ENCODE peak calls at places on chromosomes 16 and 17, in five cellular contexts. One of them, this sample, is unnamed.

GRCh38 chr17:8439681-8440080 is 4.0 kb downstream of the NDEL1 start:
- DNase-seq in T-helper 2 cell: no peak
- DNase-seq in stimulated activated CD4-positive, alpha-beta T cell treated with anti-CD3 and anti-CD28 coated beads, Interleukin-4, amount 100 ng/mL, for 24 hours: no peak
- DNase-seq in NCI-H1436: no peak
- DNase-seq in small intestine: no peak
- DNase-seq in this sample: no peak

GRCh38 chr16:66476328-66477027 is 49.4 kb downstream of the BEAN1 start:
- DNase-seq in T-helper 2 cell: peak
- DNase-seq in stimulated activated CD4-positive, alpha-beta T cell treated with anti-CD3 and anti-CD28 coated beads, Interleukin-4, amount 100 ng/mL, for 24 hours: peak
- DNase-seq in NCI-H1436: no peak
- DNase-seq in small intestine: peak
- DNase-seq in this sample: peak

GRCh38 chr17:18854956-18855355 is 3.0 kb upstream of the PRPSAP2 start:
- DNase-seq in T-helper 2 cell: no peak
- DNase-seq in stimulated activated CD4-positive, alpha-beta T cell treated with anti-CD3 and anti-CD28 coated beads, Interleukin-4, amount 100 ng/mL, for 24 hours: no peak
- DNase-seq in NCI-H1436: no peak
- DNase-seq in small intestine: no peak
- DNase-seq in this sample: no peak

GRCh38 chr17:73958453-73958852 is 245.0 kb upstream of the RPL38 start:
- DNase-seq in T-helper 2 cell: no peak
- DNase-seq in stimulated activated CD4-positive, alpha-beta T cell treated with anti-CD3 and anti-CD28 coated beads, Interleukin-4, amount 100 ng/mL, for 24 hours: no peak
- DNase-seq in NCI-H1436: no peak
- DNase-seq in small intestine: no peak
- DNase-seq in this sample: no peak

GRCh38 chr16:35561346-35561745 is 2101.9 kb downstream of the TP53TG3F start:
- DNase-seq in T-helper 2 cell: no peak
- DNase-seq in stimulated activated CD4-positive, alpha-beta T cell treated with anti-CD3 and anti-CD28 coated beads, Interleukin-4, amount 100 ng/mL, for 24 hours: no peak
- DNase-seq in NCI-H1436: no peak
- DNase-seq in small intestine: no peak
- DNase-seq in this sample: no peak

GRCh38 chr17:77778636-77779524 is 179.6 kb upstream of the TNRC6C start:
- DNase-seq in T-helper 2 cell: no peak
- DNase-seq in stimulated activated CD4-positive, alpha-beta T cell treated with anti-CD3 and anti-CD28 coated beads, Interleukin-4, amount 100 ng/mL, for 24 hours: no peak
- DNase-seq in NCI-H1436: peak
- DNase-seq in small intestine: no peak
- DNase-seq in this sample: no peak

GRCh38 chr17:10518271-10519037 is at the start of gene MYH1:
- DNase-seq in T-helper 2 cell: no peak
- DNase-seq in stimulated activated CD4-positive, alpha-beta T cell treated with anti-CD3 and anti-CD28 coated beads, Interleukin-4, amount 100 ng/mL, for 24 hours: no peak
- DNase-seq in NCI-H1436: no peak
- DNase-seq in small intestine: peak
- DNase-seq in this sample: no peak

GRCh38 chr16:78122774-78123315 is 23.4 kb downstream of the WWOX start:
- DNase-seq in T-helper 2 cell: no peak
- DNase-seq in stimulated activated CD4-positive, alpha-beta T cell treated with anti-CD3 and anti-CD28 coated beads, Interleukin-4, amount 100 ng/mL, for 24 hours: no peak
- DNase-seq in NCI-H1436: peak
- DNase-seq in small intestine: peak
- DNase-seq in this sample: no peak

GRCh38 chr16:87369117-87369775 is 14.3 kb downstream of the FBXO31 start:
- DNase-seq in T-helper 2 cell: no peak
- DNase-seq in stimulated activated CD4-positive, alpha-beta T cell treated with anti-CD3 and anti-CD28 coated beads, Interleukin-4, amount 100 ng/mL, for 24 hours: no peak
- DNase-seq in NCI-H1436: no peak
- DNase-seq in small intestine: no peak
- DNase-seq in this sample: no peak

GRCh38 chr17:79414520-79415065 is 196.3 kb downstream of the RBFOX3 start:
- DNase-seq in T-helper 2 cell: no peak
- DNase-seq in stimulated activated CD4-positive, alpha-beta T cell treated with anti-CD3 and anti-CD28 coated beads, Interleukin-4, amount 100 ng/mL, for 24 hours: no peak
- DNase-seq in NCI-H1436: no peak
- DNase-seq in small intestine: no peak
- DNase-seq in this sample: no peak

GRCh38 chr17:64077409-64077808 is 52.5 kb downstream of the ERN1 start:
- DNase-seq in T-helper 2 cell: no peak
- DNase-seq in stimulated activated CD4-positive, alpha-beta T cell treated with anti-CD3 and anti-CD28 coated beads, Interleukin-4, amount 100 ng/mL, for 24 hours: no peak
- DNase-seq in NCI-H1436: no peak
- DNase-seq in small intestine: no peak
- DNase-seq in this sample: no peak

GRCh38 chr17:58120195-58120822 is 27.9 kb upstream of the OR4D1 start:
- DNase-seq in T-helper 2 cell: peak
- DNase-seq in stimulated activated CD4-positive, alpha-beta T cell treated with anti-CD3 and anti-CD28 coated beads, Interleukin-4, amount 100 ng/mL, for 24 hours: peak
- DNase-seq in NCI-H1436: no peak
- DNase-seq in small intestine: peak
- DNase-seq in this sample: peak

GRCh38 chr17:50818266-50818665 is 17.1 kb upstream of the WFIKKN2 start:
- DNase-seq in T-helper 2 cell: no peak
- DNase-seq in stimulated activated CD4-positive, alpha-beta T cell treated with anti-CD3 and anti-CD28 coated beads, Interleukin-4, amount 100 ng/mL, for 24 hours: no peak
- DNase-seq in NCI-H1436: no peak
- DNase-seq in small intestine: no peak
- DNase-seq in this sample: no peak

GRCh38 chr17:14268264-14268663 is 31.6 kb upstream of the CDRT15 start:
- DNase-seq in T-helper 2 cell: no peak
- DNase-seq in stimulated activated CD4-positive, alpha-beta T cell treated with anti-CD3 and anti-CD28 coated beads, Interleukin-4, amount 100 ng/mL, for 24 hours: no peak
- DNase-seq in NCI-H1436: no peak
- DNase-seq in small intestine: no peak
- DNase-seq in this sample: no peak

GRCh38 chr16:74726736-74727135 is 26.1 kb upstream of the MLKL start:
- DNase-seq in T-helper 2 cell: no peak
- DNase-seq in stimulated activated CD4-positive, alpha-beta T cell treated with anti-CD3 and anti-CD28 coated beads, Interleukin-4, amount 100 ng/mL, for 24 hours: peak
- DNase-seq in NCI-H1436: no peak
- DNase-seq in small intestine: peak
- DNase-seq in this sample: peak

GRCh38 chr17:57256708-57257112 is 387 bp downstream of the MSI2 start:
- DNase-seq in T-helper 2 cell: peak
- DNase-seq in stimulated activated CD4-positive, alpha-beta T cell treated with anti-CD3 and anti-CD28 coated beads, Interleukin-4, amount 100 ng/mL, for 24 hours: peak
- DNase-seq in NCI-H1436: peak
- DNase-seq in small intestine: peak
- DNase-seq in this sample: peak

GRCh38 chr17:76530489-76530814 is 7.1 kb downstream of the CYGB start:
- DNase-seq in T-helper 2 cell: no peak
- DNase-seq in stimulated activated CD4-positive, alpha-beta T cell treated with anti-CD3 and anti-CD28 coated beads, Interleukin-4, amount 100 ng/mL, for 24 hours: no peak
- DNase-seq in NCI-H1436: no peak
- DNase-seq in small intestine: no peak
- DNase-seq in this sample: no peak